ENCODE peak calls at places on chromosomes 5 and 9, in four cellular contexts. Y is tibial artery, I is MV-4-11, X is astrocyte of the hippocampus. D is an unnamed sample.

GRCh38 chr9:98875536-98875935 is 68.1 kb downstream of the GALNT12 start:
- DNase-seq in Y (no peak), I (no peak), X (no peak), D (no peak)

GRCh38 chr9:133572821-133573361 is 36.3 kb downstream of the FAM163B start:
- DNase-seq in X (peak; percentile 61), I (no peak), Y (no peak), D (no peak)

GRCh38 chr9:107587175-107587963 is 97.8 kb upstream of the KLF4 start:
- DNase-seq in X (no peak), I (peak; percentile 72), Y (peak; percentile 55), D (peak; percentile 82)

GRCh38 chr5:173703466-173703865 is 87.0 kb upstream of the BOD1 start:
- DNase-seq in X (no peak), I (no peak), Y (no peak), D (no peak)

GRCh38 chr5:170219615-170220014 is 13.2 kb upstream of the C5orf58 start:
- DNase-seq in I (peak; percentile 82), X (peak; percentile 33), Y (no peak), D (no peak)

GRCh38 chr5:144812770-144813169 is 642.1 kb downstream of the KCTD16 start:
- DNase-seq in Y (peak; percentile 79), I (no peak), X (peak; percentile 28), D (no peak)

GRCh38 chr9:77215874-77216273 is 38.5 kb downstream of the VPS13A start:
- DNase-seq in X (no peak), Y (no peak), I (no peak), D (no peak)

GRCh38 chr5:131528682-131529081 is 106.3 kb downstream of the RAPGEF6 start:
- DNase-seq in X (no peak), Y (no peak), I (peak; percentile 33), D (no peak)

GRCh38 chr5:117189772-117190171 is 615.1 kb upstream of the SEMA6A start:
- DNase-seq in Y (no peak), I (no peak), X (no peak), D (no peak)

GRCh38 chr9:134475051-134475790 is 149.0 kb downstream of the RXRA start:
- DNase-seq in Y (peak; percentile 72), I (no peak), X (peak; percentile 59), D (no peak)

GRCh38 chr5:137923856-137924255 is 34.6 kb downstream of the PKD2L2 start:
- DNase-seq in Y (no peak), X (peak; percentile 16), I (no peak), D (no peak)

GRCh38 chr9:134420281-134420835 is 94.1 kb downstream of the RXRA start:
- DNase-seq in I (no peak), Y (no peak), X (no peak), D (no peak)

GRCh38 chr5:64615895-64616294 is 74.4 kb upstream of the SHISAL2B start:
- DNase-seq in X (no peak), I (no peak), Y (no peak), D (no peak)

GRCh38 chr5:146910239-146910638 is 31.7 kb upstream of the PPP2R2B start:
- DNase-seq in I (no peak), X (no peak), Y (no peak), D (no peak)

GRCh38 chr9:13665418-13666066 is 386.1 kb upstream of the MPDZ start:
- DNase-seq in X (peak; percentile 13), I (no peak), Y (no peak), D (no peak)

GRCh38 chr9:129178579-129178909 is 483 bp upstream of the IER5L start:
- DNase-seq in X (no peak), I (no peak), Y (no peak), D (no peak)

GRCh38 chr9:96163141-96163540 is 138.8 kb downstream of the HSD17B3 start:
- DNase-seq in I (peak; percentile 79), X (no peak), Y (no peak), D (no peak)

GRCh38 chr9:138082918-138083636 is 205.5 kb downstream of the CACNA1B start:
- DNase-seq in Y (no peak), I (no peak), X (no peak), D (peak; percentile 37)

GRCh38 chr5:58871648-58872242 is 288.9 kb downstream of the RAB3C start:
- DNase-seq in I (peak; percentile 4), X (peak; percentile 64), Y (no peak), D (no peak)

GRCh38 chr5:147073098-147073497 is 161.7 kb upstream of the STK32A start:
- DNase-seq in X (no peak), I (no peak), Y (no peak), D (no peak)

GRCh38 chr9:111178361-111179043 is 140.2 kb upstream of the LPAR1 start:
- DNase-seq in I (peak; percentile 70), Y (no peak), X (peak; percentile 46), D (no peak)

GRCh38 chr5:42949348-42950090 is 90.6 kb downstream of the ANXA2R start:
- DNase-seq in X (peak; percentile 81), Y (peak; percentile 61), I (peak; percentile 80), D (peak; percentile 86)

GRCh38 chr9:33377089-33377715 is 25.2 kb downstream of the AQP7 start:
- DNase-seq in Y (no peak), I (no peak), X (no peak), D (no peak)

GRCh38 chr9:119441338-119441737 is 72.1 kb upstream of the BRINP1 start:
- DNase-seq in Y (no peak), I (no peak), X (no peak), D (no peak)

GRCh38 chr5:6900828-6901227 is 187.6 kb downstream of the TENT4A start:
- DNase-seq in X (peak; percentile 31), Y (no peak), I (no peak), D (no peak)

GRCh38 chr5:149365418-149365817 is 7.6 kb downstream of the PCYOX1L start:
- DNase-seq in X (no peak), Y (no peak), I (peak; percentile 48), D (no peak)

GRCh38 chr5:166433679-166434078 is 1857.8 kb upstream of the WWC1 start:
- DNase-seq in I (no peak), Y (no peak), X (no peak), D (no peak)

GRCh38 chr9:16139781-16140180 is 586.9 kb downstream of the CCDC171 start:
- DNase-seq in X (no peak), I (no peak), Y (no peak), D (no peak)

GRCh38 chr5:154786414-154786813 is 31.2 kb downstream of the LARP1 start:
- DNase-seq in X (no peak), Y (no peak), I (no peak), D (no peak)

GRCh38 chr5:99104538-99105132 is 175.8 kb upstream of the CHD1 start:
- DNase-seq in Y (no peak), I (no peak), X (peak; percentile 50), D (no peak)

GRCh38 chr9:134892820-134893420 is 12.3 kb downstream of the FCN2 start:
- DNase-seq in I (no peak), Y (no peak), X (no peak), D (no peak)

D was measured in left lung.